ENCODE peak calls at places on chromosome 10, in five cellular contexts. J is heart left ventricle, R is ovary, D is uterus, E is NB4. W is an unnamed sample.

GRCh38 chr10:70007116-70007820 is 45.4 kb upstream of the MACROH2A2 start:
- DNase-seq in J (no peak), E (no peak), D (no peak), R (no peak), W (no peak)

GRCh38 chr10:112275512-112276245 is 7.5 kb upstream of the TECTB start:
- DNase-seq in E (no peak), R (no peak), J (no peak), D (no peak), W (no peak)

GRCh38 chr10:63286754-63287264 is 153.7 kb downstream of the NRBF2 start:
- DNase-seq in D (no peak), R (no peak), E (no peak), J (no peak), W (no peak)

GRCh38 chr10:51960494-51960895 is 261.1 kb upstream of the CSTF2T start:
- DNase-seq in E (peak; percentile 35), R (no peak), J (no peak), D (no peak), W (no peak)

GRCh38 chr10:28492093-28492492 is 40.8 kb upstream of the WAC start:
- DNase-seq in D (no peak), E (peak; percentile 70), R (no peak), J (no peak), W (no peak)

GRCh38 chr10:105950410-105950809 is 1214.1 kb downstream of the SORCS1 start:
- DNase-seq in J (peak; percentile 39), D (no peak), E (peak; percentile 49), R (no peak), W (peak; percentile 30)

GRCh38 chr10:116521424-116522305 is 24.1 kb upstream of the PNLIP start:
- DNase-seq in E (peak; percentile 40), J (no peak), R (no peak), D (no peak), W (no peak)

GRCh38 chr10:36148207-36148606 is 506.1 kb upstream of the FZD8 start:
- DNase-seq in D (no peak), R (no peak), E (no peak), J (no peak), W (no peak)

GRCh38 chr10:3106908-3107425 is 39.6 kb downstream of the PFKP start:
- DNase-seq in E (no peak), J (no peak), R (no peak), D (no peak), W (no peak)

GRCh38 chr10:17547026-17547425 is 70.1 kb downstream of the HACD1 start:
- DNase-seq in D (no peak), R (no peak), E (no peak), J (no peak), W (no peak)

GRCh38 chr10:12391191-12391590 is 41.8 kb downstream of the CAMK1D start:
- DNase-seq in E (no peak), J (no peak), D (no peak), R (no peak), W (no peak)

GRCh38 chr10:21261705-21262285 is 263.7 kb downstream of the SKIDA1 start:
- DNase-seq in D (no peak), R (no peak), E (no peak), J (no peak), W (no peak)

GRCh38 chr10:97684866-97685394 is 2.1 kb downstream of the AVPI1 start:
- DNase-seq in E (no peak), J (no peak), R (no peak), D (no peak), W (no peak)

GRCh38 chr10:27482984-27483956 is 20.8 kb upstream of the RAB18 start:
- DNase-seq in E (no peak), R (no peak), D (no peak), J (no peak), W (no peak)

GRCh38 chr10:130041691-130042225 is 68.9 kb downstream of the C10orf143 start:
- DNase-seq in J (no peak), D (no peak), E (no peak), R (no peak), W (no peak)

GRCh38 chr10:76582536-76582935 is 1055.1 kb downstream of the KCNMA1 start:
- DNase-seq in D (no peak), E (no peak), J (no peak), R (no peak), W (no peak)

GRCh38 chr10:88401671-88402347 is 181.3 kb downstream of the RNLS start:
- DNase-seq in D (no peak), E (peak; percentile 26), J (no peak), R (no peak), W (no peak)

GRCh38 chr10:11106621-11107374 is 89.1 kb downstream of the CELF2 start:
- DNase-seq in R (no peak), D (no peak), E (peak; percentile 10), J (no peak), W (no peak)

GRCh38 chr10:89550509-89550908 is 15.1 kb upstream of the SLC16A12 start:
- DNase-seq in E (no peak), J (peak; percentile 81), R (no peak), D (no peak), W (no peak)

GRCh38 chr10:21329995-21330627 is 195.4 kb downstream of the SKIDA1 start:
- DNase-seq in J (no peak), E (no peak), R (no peak), D (peak; percentile 35), W (no peak)

GRCh38 chr10:31774928-31775668 is 153.5 kb downstream of the ARHGAP12 start:
- DNase-seq in R (no peak), J (no peak), D (no peak), E (no peak), W (no peak)

GRCh38 chr10:28719789-28720436 is 42.6 kb downstream of the BAMBI start:
- DNase-seq in D (no peak), J (no peak), E (no peak), R (no peak), W (no peak)

GRCh38 chr10:119098576-119098975 is 5.3 kb upstream of the DENND10 start:
- DNase-seq in R (no peak), E (no peak), J (no peak), D (no peak), W (no peak)

GRCh38 chr10:119105155-119105554 is 1.2 kb downstream of the DENND10 start:
- DNase-seq in R (no peak), E (no peak), J (no peak), D (no peak), W (no peak)

GRCh38 chr10:119103241-119103640 is 672 bp upstream of the DENND10 start:
- DNase-seq in R (peak; percentile 27), E (no peak), D (no peak), J (no peak), W (no peak)

GRCh38 chr10:119104653-119105024 is 726 bp downstream of the DENND10 start:
- DNase-seq in J (peak; percentile 29), R (peak; percentile 40), D (peak; percentile 30), E (peak; percentile 53), W (no peak)

DNA sequence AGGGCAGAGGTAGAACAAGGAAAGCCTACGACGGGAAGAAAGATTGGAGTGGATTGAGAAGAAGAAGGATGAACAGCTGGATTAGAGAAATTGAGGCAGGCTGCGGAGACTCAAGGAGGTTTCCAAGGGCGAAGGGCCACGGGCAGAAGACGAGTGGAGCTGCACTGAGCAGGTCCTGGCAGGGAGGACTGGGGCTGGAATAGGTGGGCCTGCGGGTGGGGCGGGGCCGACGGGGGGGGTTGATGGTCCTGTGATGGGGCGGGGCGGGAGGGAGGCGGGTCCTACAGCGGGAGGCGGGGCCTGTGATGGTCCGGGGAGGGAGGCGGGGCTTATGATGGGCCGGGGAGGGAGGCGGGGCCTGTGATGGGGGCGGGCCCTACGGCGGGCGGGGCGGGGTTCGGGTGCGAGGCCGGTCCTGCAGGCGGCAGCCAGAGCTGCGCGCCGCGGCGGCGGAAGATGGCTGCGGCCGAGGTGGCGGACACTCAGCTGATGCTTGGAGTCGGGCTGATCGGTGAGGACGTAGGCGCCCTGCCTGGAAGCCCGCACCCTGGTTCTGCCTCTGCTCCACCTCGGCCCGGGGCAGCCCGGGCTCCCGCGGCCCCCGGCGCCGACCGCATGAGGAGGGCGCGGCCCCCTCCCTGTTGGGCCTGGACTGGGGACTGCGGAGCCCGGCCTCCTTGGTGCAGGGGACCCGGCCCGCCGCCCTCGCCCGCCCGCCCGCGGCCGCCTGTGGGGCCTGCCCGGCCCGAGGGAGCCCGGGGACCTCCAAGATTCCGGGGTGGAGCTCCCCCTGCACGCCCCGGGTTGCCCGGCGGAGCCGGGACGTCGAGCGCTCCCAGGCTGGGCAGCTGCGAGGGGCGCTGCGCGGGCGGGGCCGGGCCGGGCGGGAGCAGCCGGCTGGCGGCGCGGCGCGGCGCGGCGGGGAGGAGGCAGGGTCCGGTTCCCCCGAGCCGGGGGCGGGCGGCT is at the start of gene DENND10:
- DNase-seq in J (peak; percentile 85), R (peak; percentile 91), E (peak; percentile 88), D (peak; percentile 88), W (peak; percentile 77)
- TF ChIP-seq POLR2A in J (no peak), R (peak; percentile 73), E (peak; percentile 95), D (peak; percentile 89), W (peak; percentile 50)

DNA sequence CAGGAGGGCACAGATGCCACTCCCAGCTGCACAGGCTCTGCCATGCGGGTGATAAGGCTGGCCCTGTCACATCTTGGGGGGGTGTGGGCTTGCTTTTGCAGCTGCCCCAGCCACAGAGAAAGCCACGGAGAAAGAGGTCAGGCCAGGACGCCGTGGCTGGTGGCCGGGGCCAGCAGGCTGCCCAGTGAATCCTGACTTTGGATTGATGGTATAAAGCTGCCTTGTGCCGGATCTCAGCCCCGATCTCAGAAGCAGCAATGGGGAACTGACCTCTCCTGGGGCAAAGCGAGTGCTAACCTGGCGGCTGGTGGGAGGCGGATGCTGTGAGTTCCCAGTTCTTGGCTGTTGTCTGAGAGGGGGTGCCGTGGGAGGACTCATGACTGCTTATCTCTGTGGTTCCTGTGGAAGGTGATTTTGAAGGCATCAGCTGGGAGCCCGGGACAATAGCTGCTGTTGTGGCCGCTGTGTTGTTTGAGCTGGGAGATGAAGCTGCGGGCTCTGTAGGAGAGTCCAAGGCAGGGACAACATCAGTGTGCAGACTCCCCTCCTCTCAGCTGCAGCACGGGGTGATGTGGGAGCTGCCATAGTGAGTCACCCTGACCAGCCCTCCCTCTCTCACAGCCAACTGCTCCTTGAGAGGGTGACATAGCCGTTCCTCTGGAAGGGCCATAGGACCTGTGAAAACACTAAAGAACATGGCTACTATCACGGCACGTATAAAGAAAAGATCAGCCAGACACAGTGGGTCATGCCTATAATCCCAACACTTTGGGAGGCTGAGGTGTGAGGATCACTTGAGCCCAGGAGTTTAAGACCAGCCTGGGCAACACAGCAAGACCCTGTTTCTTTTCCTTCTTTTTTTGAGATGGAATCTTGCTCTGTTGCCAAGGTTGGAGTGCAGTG is 17.0 kb downstream of the IL15RA start:
- DNase-seq in J (peak; percentile 10), R (no peak), E (peak; percentile 45), D (peak; percentile 54), W (no peak)
- TF ChIP-seq POLR2A in J (no peak), R (no peak), E (no peak), D (no peak), W (no peak)

GRCh38 chr10:132536964-132537712 is 449 bp upstream of the INPP5A start:
- DNase-seq in E (peak; percentile 99), J (peak; percentile 100), D (peak; percentile 100), R (peak; percentile 100), W (peak; percentile 100)
- TF ChIP-seq POLR2A in E (peak; percentile 79), J (no peak), D (peak; percentile 89), R (peak; percentile 62), W (peak; percentile 82)

DNA sequence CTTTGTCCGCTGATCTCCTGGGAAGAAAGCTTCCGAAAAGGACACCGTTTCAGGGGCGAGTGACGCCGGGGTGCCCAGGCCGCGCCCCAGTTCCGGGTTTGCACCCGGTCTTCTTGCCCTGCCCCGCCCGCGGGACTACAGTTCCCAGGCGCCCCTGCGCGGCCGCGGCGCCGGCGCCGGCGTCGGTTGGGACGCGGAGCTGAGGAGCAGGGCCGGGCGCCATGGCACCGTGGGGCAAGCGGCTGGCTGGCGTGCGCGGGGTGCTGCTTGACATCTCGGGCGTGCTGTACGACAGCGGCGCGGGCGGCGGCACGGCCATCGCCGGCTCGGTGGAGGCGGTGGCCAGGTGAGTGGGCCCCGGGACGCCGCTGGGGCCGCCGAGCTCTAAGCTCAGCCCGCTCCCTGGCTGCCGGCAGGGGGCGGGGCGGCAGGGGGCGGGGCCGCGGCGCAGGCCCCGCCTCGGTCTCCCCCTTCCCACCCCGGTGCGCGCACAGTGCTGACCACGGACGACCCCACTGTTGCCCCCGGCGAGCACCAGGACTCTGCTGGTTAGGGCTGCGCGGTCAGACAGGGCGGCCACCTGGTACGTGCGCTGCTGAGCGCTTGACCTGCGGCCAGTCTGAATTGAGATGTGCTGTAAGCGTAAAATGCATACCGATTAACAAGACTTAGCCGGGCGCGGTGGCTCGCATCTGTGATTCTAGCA is at the start of gene LHPP:
- DNase-seq in E (peak; percentile 91), R (peak; percentile 82), D (peak; percentile 66), J (peak; percentile 91), W (peak; percentile 68)
- TF ChIP-seq POLR2A in E (peak; percentile 55), R (no peak), D (peak; percentile 60), J (no peak), W (no peak)

W was measured in tibial nerve.